ENCODE peak calls at places on chromosome 13, in four cellular contexts. One of them, this sample, is unnamed.

GRCh38 chr13:26038931-26039475 is 12.8 kb downstream of the SHISA2 start:
- DNase-seq in cardiac muscle cell: no peak
- DNase-seq in uterus: no peak
- DNase-seq in H1: no peak
- DNase-seq in this sample: no peak

GRCh38 chr13:19183676-19184075 is 2.1 kb upstream of the TUBA3C start:
- DNase-seq in H1: no peak
- DNase-seq in uterus: no peak
- DNase-seq in cardiac muscle cell: no peak
- DNase-seq in this sample: no peak

GRCh38 chr13:21033866-21034601 is 27.4 kb downstream of the LATS2 start:
- DNase-seq in uterus: peak; percentile 11
- DNase-seq in cardiac muscle cell: peak; percentile 21
- DNase-seq in H1: no peak
- DNase-seq in this sample: no peak

GRCh38 chr13:75486146-75486545 is 4.2 kb upstream of the TBC1D4 start:
- DNase-seq in cardiac muscle cell: no peak
- DNase-seq in H1: no peak
- DNase-seq in uterus: no peak
- DNase-seq in this sample: no peak

GRCh38 chr13:102400619-102401125 is 1.2 kb downstream of the FGF14 start:
- DNase-seq in H1: no peak
- DNase-seq in uterus: peak; percentile 17
- DNase-seq in cardiac muscle cell: no peak
- DNase-seq in this sample: peak; percentile 50

GRCh38 chr13:53052675-53053074 is 24.1 kb downstream of the OLFM4 start:
- DNase-seq in cardiac muscle cell: no peak
- DNase-seq in uterus: no peak
- DNase-seq in H1: no peak
- DNase-seq in this sample: no peak

GRCh38 chr13:45292176-45292575 is 48.8 kb downstream of the TPT1 start:
- DNase-seq in uterus: no peak
- DNase-seq in H1: no peak
- DNase-seq in cardiac muscle cell: no peak
- DNase-seq in this sample: no peak

GRCh38 chr13:111161601-111162600 is 46.8 kb downstream of the ARHGEF7 start:
- DNase-seq in uterus: no peak
- DNase-seq in H1: no peak
- DNase-seq in cardiac muscle cell: no peak
- DNase-seq in this sample: no peak

GRCh38 chr13:62879071-62879470 is 1463.4 kb upstream of the PCDH20 start:
- DNase-seq in uterus: no peak
- DNase-seq in cardiac muscle cell: peak; percentile 21
- DNase-seq in H1: no peak
- DNase-seq in this sample: no peak

GRCh38 chr13:97948041-97948440 is 5.4 kb upstream of the IPO5 start:
- DNase-seq in cardiac muscle cell: no peak
- DNase-seq in H1: no peak
- DNase-seq in uterus: no peak
- DNase-seq in this sample: no peak

GRCh38 chr13:90918551-90918950 is 428.9 kb upstream of the MIR17HG start:
- DNase-seq in cardiac muscle cell: peak; percentile 25
- DNase-seq in uterus: no peak
- DNase-seq in H1: no peak
- DNase-seq in this sample: no peak

GRCh38 chr13:36774895-36775294 is 44.1 kb upstream of the RFXAP start:
- DNase-seq in H1: no peak
- DNase-seq in uterus: no peak
- DNase-seq in cardiac muscle cell: peak; percentile 40
- DNase-seq in this sample: no peak

GRCh38 chr13:42047561-42048322 is 706 bp upstream of the DGKH start:
- DNase-seq in cardiac muscle cell: peak; percentile 79
- DNase-seq in H1: no peak
- DNase-seq in uterus: peak; percentile 44
- DNase-seq in this sample: peak; percentile 54

GRCh38 chr13:65964672-65965071 is 1265.5 kb downstream of the PCDH9 start:
- DNase-seq in cardiac muscle cell: no peak
- DNase-seq in uterus: no peak
- DNase-seq in H1: no peak
- DNase-seq in this sample: no peak

GRCh38 chr13:62320129-62320724 is 904.6 kb upstream of the PCDH20 start:
- DNase-seq in cardiac muscle cell: peak; percentile 66
- DNase-seq in H1: no peak
- DNase-seq in uterus: no peak
- DNase-seq in this sample: no peak

GRCh38 chr13:67267136-67267535 is 37.0 kb upstream of the PCDH9 start:
- DNase-seq in H1: no peak
- DNase-seq in uterus: no peak
- DNase-seq in cardiac muscle cell: peak; percentile 27
- DNase-seq in this sample: no peak

GRCh38 chr13:64471916-64472315 is 2758.2 kb downstream of the PCDH9 start:
- DNase-seq in cardiac muscle cell: peak; percentile 62
- DNase-seq in H1: no peak
- DNase-seq in uterus: no peak
- DNase-seq in this sample: no peak

GRCh38 chr13:37960427-37960826 is 90.9 kb upstream of the TRPC4 start:
- DNase-seq in H1: no peak
- DNase-seq in cardiac muscle cell: peak; percentile 5
- DNase-seq in uterus: no peak
- DNase-seq in this sample: no peak

GRCh38 chr13:107211073-107211472 is 643.1 kb upstream of the ARGLU1 start:
- DNase-seq in cardiac muscle cell: peak; percentile 94
- DNase-seq in uterus: peak; percentile 65
- DNase-seq in H1: peak; percentile 27
- DNase-seq in this sample: peak; percentile 80

GRCh38 chr13:98222081-98222554 is 45.0 kb upstream of the RNF113B start:
- DNase-seq in cardiac muscle cell: peak; percentile 41
- DNase-seq in uterus: no peak
- DNase-seq in H1: no peak
- DNase-seq in this sample: no peak

GRCh38 chr13:50990050-50990449 is 80.5 kb downstream of the RNASEH2B start:
- DNase-seq in uterus: no peak
- DNase-seq in H1: no peak
- DNase-seq in cardiac muscle cell: no peak
- DNase-seq in this sample: no peak

GRCh38 chr13:50993371-50993770 is 83.8 kb downstream of the RNASEH2B start:
- DNase-seq in cardiac muscle cell: no peak
- DNase-seq in uterus: no peak
- DNase-seq in H1: no peak
- DNase-seq in this sample: no peak

GRCh38 chr13:50991624-50992610 is 82.3 kb downstream of the RNASEH2B start:
- DNase-seq in cardiac muscle cell: no peak
- DNase-seq in uterus: no peak
- DNase-seq in H1: no peak
- DNase-seq in this sample: peak; percentile 29

GRCh38 chr13:50989476-50989875 is 79.9 kb downstream of the RNASEH2B start:
- DNase-seq in cardiac muscle cell: peak; percentile 59
- DNase-seq in uterus: peak; percentile 66
- DNase-seq in H1: no peak
- DNase-seq in this sample: peak; percentile 11

DNA sequence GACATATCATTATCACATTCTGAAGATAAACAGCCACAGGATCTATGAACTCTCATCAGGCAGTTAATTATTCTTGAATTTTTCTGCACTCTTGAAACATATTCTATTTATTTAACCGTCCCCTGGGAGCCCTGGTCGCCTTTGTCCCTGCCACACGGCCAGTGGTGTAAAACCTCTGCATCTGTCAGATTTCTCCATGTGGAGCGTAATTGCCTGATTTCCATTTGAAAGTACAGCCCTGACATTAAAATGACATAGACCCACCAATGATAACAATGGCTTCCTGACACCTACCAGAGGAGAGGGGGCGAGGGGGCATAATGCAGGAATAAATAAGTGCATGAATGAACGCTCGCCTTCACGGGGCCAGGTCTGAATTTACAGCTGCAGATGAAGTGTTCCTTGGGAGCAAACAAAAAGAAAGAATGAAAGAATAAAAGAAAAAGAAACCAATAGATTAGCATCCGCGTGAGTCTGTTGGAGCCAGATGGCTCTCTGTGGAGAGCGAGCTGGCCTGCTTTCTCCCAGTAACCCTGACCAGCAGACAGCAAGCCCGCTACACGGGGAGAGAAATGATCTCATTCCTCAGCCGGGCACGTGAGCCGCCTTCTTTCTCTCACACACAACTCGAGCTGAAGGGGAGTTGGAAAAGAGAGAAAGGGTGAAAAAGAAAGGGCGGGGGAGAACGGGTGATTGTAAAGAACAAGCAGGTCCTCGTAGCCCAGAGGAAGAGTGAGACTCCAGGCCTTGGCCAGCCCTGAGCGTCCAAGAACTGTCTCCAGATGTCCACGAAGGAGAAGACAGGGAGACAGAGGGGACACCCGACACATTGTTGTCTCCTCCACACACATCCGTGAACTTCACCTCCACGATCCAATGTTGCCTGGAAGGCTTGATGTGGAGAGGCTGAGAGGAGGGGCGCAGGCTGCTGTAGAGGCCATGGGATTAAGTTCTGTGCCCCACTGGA is 81.2 kb downstream of the RNASEH2B start:
- DNase-seq in cardiac muscle cell: peak; percentile 81
- DNase-seq in H1: no peak
- DNase-seq in uterus: peak; percentile 84
- DNase-seq in this sample: peak; percentile 26
- TF ChIP-seq CTCF in cardiac muscle cell: no peak
- TF ChIP-seq CTCF in H1: no peak
- TF ChIP-seq CTCF in uterus: no peak
- TF ChIP-seq CTCF in this sample: no peak

DNA sequence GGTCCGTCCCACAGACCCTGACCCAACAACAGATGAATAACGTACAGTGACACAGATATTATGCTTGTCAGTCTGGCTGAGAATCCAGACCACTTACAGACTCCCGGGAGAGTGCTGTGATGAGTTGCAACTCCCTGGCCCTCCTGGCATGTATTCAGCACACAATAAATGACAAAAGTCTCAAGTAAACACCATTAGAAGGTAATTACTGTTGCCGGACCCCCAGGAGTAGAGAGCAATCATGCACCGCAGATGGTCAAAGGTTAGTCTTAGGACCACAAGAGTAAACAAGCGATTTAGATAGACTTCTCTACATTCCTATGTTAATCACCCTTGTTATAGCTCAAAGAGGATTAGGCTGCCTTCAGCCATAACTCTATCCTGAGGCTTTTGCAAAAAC is 726.4 kb upstream of the GPC6 start:
- DNase-seq in cardiac muscle cell: no peak
- DNase-seq in H1: no peak
- DNase-seq in uterus: no peak
- DNase-seq in this sample: no peak
- TF ChIP-seq CTCF in cardiac muscle cell: no peak
- TF ChIP-seq CTCF in H1: no peak
- TF ChIP-seq CTCF in uterus: no peak
- TF ChIP-seq CTCF in this sample: no peak

GRCh38 chr13:100491164-100491847 is 97.3 kb downstream of the GGACT start:
- DNase-seq in cardiac muscle cell: peak; percentile 94
- DNase-seq in H1: no peak
- DNase-seq in uterus: peak; percentile 60
- DNase-seq in this sample: no peak
- TF ChIP-seq CTCF in cardiac muscle cell: peak; percentile 37
- TF ChIP-seq CTCF in H1: no peak
- TF ChIP-seq CTCF in uterus: no peak
- TF ChIP-seq CTCF in this sample: no peak

DNA sequence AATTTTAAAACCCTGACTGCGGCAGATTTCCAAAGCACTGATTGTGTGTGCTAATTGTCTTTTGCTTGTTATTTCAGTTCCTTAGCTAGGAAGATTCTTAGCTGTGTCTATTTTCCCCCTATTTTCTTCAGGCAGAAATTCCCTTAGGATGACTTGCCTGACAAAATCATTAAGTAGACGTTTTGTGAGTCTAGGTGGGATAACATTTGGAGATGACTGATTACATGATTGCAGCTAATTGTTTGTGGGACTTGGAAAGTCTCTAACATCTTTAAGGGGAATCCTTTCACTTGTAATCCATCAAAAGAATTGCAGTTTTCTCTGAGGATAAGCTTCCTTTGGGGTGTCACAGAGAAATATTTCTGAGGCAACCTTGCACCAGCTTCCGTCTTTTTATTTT is 228.0 kb downstream of the OXGR1 start:
- DNase-seq in uterus: no peak
- DNase-seq in H1: no peak
- DNase-seq in cardiac muscle cell: no peak
- DNase-seq in this sample: no peak
- TF ChIP-seq CTCF in uterus: no peak
- TF ChIP-seq CTCF in H1: no peak
- TF ChIP-seq CTCF in cardiac muscle cell: no peak
- TF ChIP-seq CTCF in this sample: no peak

DNA sequence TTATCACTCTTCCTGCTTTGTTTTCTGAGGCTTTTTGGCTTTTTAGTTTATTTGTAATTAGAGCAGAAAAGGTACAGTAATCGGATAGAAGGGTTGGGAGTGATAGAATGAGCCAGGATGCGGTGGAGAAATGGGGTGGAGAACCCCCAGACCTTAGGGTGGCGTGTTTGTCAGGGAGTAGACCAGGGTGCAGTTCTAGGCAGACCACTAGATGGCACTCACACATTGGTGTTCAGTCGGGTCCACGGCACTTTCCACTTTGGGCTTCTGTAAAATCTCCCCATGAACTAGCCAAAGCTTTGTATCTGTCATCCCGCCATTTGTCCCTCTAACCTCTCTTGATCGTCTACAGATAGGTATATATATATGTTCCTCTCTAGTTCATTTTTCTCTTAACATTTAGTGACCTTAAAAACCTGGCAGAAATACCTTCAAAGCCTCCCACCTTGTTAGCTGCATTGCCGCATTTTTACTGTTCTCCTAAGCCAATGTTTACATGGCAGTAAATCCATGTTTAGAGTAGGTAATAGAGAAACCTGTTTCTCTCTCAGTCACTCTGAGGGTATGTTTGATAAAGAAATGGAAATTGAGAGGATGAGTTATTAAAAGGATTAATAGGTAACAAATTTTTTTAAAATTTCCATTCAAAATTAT is 154.9 kb downstream of the TM9SF2 start:
- DNase-seq in cardiac muscle cell: peak; percentile 80
- DNase-seq in uterus: peak; percentile 82
- DNase-seq in H1: peak; percentile 46
- DNase-seq in this sample: peak; percentile 88
- TF ChIP-seq CTCF in cardiac muscle cell: peak; percentile 92
- TF ChIP-seq CTCF in uterus: peak; percentile 89
- TF ChIP-seq CTCF in H1: peak; percentile 97
- TF ChIP-seq CTCF in this sample: peak; percentile 92

GRCh38 chr13:24232474-24232873 is 72.0 kb downstream of the SPATA13 start:
- DNase-seq in uterus: no peak
- DNase-seq in cardiac muscle cell: no peak
- DNase-seq in H1: no peak
- DNase-seq in this sample: no peak
- TF ChIP-seq CTCF in uterus: no peak
- TF ChIP-seq CTCF in cardiac muscle cell: no peak
- TF ChIP-seq CTCF in H1: peak; percentile 40
- TF ChIP-seq CTCF in this sample: no peak

This sample was measured in nephron progenitor cell.